ENCODE peak calls at places on chromosomes 2 and 18, in four cellular contexts. A, N, E and H are unnamed samples.

GRCh38 chr2:105344704-105345345 is 7.5 kb downstream of the C2orf49 start:
- DNase-seq in N (no peak), E (no peak), A (no peak), H (peak; percentile 45)

GRCh38 chr2:55133467-55134315 is 83.4 kb upstream of the RTN4 start:
- DNase-seq in A (peak; percentile 96), E (no peak), N (peak; percentile 60), H (no peak)

GRCh38 chr2:239323473-239323872 is 77.3 kb downstream of the HDAC4 start:
- DNase-seq in A (no peak), E (no peak), N (peak; percentile 12), H (no peak)

GRCh38 chr2:227033471-227034148 is 130.4 kb downstream of the COL4A4 start:
- DNase-seq in A (peak; percentile 59), E (no peak), N (no peak), H (peak; percentile 12)

GRCh38 chr2:101961287-101962242 is 30.2 kb upstream of the IL1R2 start:
- DNase-seq in E (peak; percentile 89), N (peak; percentile 92), A (peak; percentile 98), H (no peak)

GRCh38 chr18:50816767-50817166 is 3.0 kb downstream of the MRO start:
- DNase-seq in N (no peak), A (peak; percentile 20), E (no peak), H (no peak)

GRCh38 chr2:8378016-8378810 is 303.6 kb upstream of the ID2 start:
- DNase-seq in E (no peak), N (no peak), A (no peak), H (no peak)

GRCh38 chr2:86249843-86250402 is 50.7 kb downstream of the MRPL35 start:
- DNase-seq in A (no peak), N (peak; percentile 31), E (no peak), H (no peak)

GRCh38 chr18:58225101-58225500 is 181.1 kb downstream of the NEDD4L start:
- DNase-seq in A (no peak), E (peak; percentile 48), N (no peak), H (peak; percentile 66)

GRCh38 chr2:112985090-112985489 is 7.3 kb downstream of the IL36G start:
- DNase-seq in E (no peak), N (no peak), A (no peak), H (no peak)